ENCODE peak calls at places on chromosomes 16 and 17, in five cellular contexts. P, U, R, S and I are unnamed samples.

GRCh38 chr16:2531696-2532493 is 687 bp upstream of the CEMP1 start:
- DNase-seq in P (peak), S (peak), R (peak), U (peak), I (peak)

GRCh38 chr17:7563115-7563869 is 1.6 kb downstream of the SENP3 start:
- DNase-seq in U (no peak), R (no peak), S (no peak), P (no peak), I (no peak)

GRCh38 chr17:2468270-2468669 is 43.4 kb downstream of the METTL16 start:
- DNase-seq in U (no peak), S (no peak), R (peak), P (no peak), I (no peak)

GRCh38 chr17:50289268-50289667 is 15.0 kb downstream of the TMEM92 start:
- DNase-seq in U (no peak), R (peak), P (no peak), S (no peak), I (no peak)

GRCh38 chr16:54927125-54928015 is 3.3 kb upstream of the IRX5 start:
- DNase-seq in P (no peak), R (no peak), S (no peak), U (no peak), I (no peak)

GRCh38 chr16:14196539-14196938 is 125.4 kb downstream of the MRTFB start:
- DNase-seq in P (no peak), U (no peak), S (no peak), R (no peak), I (no peak)

GRCh38 chr17:19312406-19312805 is 50.1 kb downstream of the B9D1 start:
- DNase-seq in U (no peak), S (no peak), R (no peak), P (no peak), I (no peak)

GRCh38 chr16:86002178-86002577 is 103.2 kb downstream of the IRF8 start:
- DNase-seq in U (no peak), P (no peak), S (no peak), R (no peak), I (no peak)

GRCh38 chr16:88389191-88389590 is 6.4 kb downstream of the ZNF469 start:
- DNase-seq in U (no peak), S (no peak), P (no peak), R (no peak), I (no peak)

GRCh38 chr17:9729034-9729650 is 62.2 kb downstream of the DHRS7C start:
- DNase-seq in R (peak), S (no peak), P (peak), U (no peak), I (no peak)

GRCh38 chr16:50610331-50611262 is 62.4 kb downstream of the NKD1 start:
- DNase-seq in U (no peak), P (no peak), S (no peak), R (no peak), I (no peak)

GRCh38 chr17:30554839-30555751 is 77.9 kb downstream of the GOSR1 start:
- DNase-seq in S (no peak), P (peak), U (no peak), R (peak), I (peak)

GRCh38 chr16:30774367-30775130 is 12.4 kb downstream of the RNF40 start:
- DNase-seq in U (no peak), S (no peak), R (no peak), P (no peak), I (no peak)

GRCh38 chr17:39270923-39271322 is 45.2 kb upstream of the STAC2 start:
- DNase-seq in U (no peak), P (peak), R (peak), S (no peak), I (no peak)

GRCh38 chr16:84520778-84521770 is 16.6 kb upstream of the MEAK7 start:
- DNase-seq in R (no peak), P (no peak), U (no peak), S (no peak), I (no peak)

GRCh38 chr16:75632857-75633256 is 9.8 kb upstream of the ADAT1 start:
- DNase-seq in R (no peak), S (no peak), U (no peak), P (no peak), I (no peak)

GRCh38 chr16:73006021-73006420 is 41.9 kb downstream of the ZFHX3 start:
- DNase-seq in U (no peak), R (no peak), S (no peak), P (no peak), I (no peak)

GRCh38 chr17:64259436-64259835 is 3.6 kb downstream of the TEX2 start:
- DNase-seq in P (no peak), S (no peak), U (no peak), R (no peak), I (no peak)

GRCh38 chr16:66154801-66155200 is 211.7 kb upstream of the CDH5 start:
- DNase-seq in S (no peak), R (no peak), U (no peak), P (no peak), I (no peak)

GRCh38 chr16:65070831-65071230 is 51.0 kb downstream of the CDH11 start:
- DNase-seq in P (peak), S (peak), U (peak), R (peak), I (peak)

GRCh38 chr17:17001874-17002520 is 30.1 kb upstream of the TNFRSF13B start:
- DNase-seq in R (peak), S (peak), P (peak), U (peak), I (peak)

GRCh38 chr17:47632991-47633390 is 16.7 kb upstream of the KPNB1 start:
- DNase-seq in P (no peak), S (no peak), R (no peak), U (no peak), I (no peak)

GRCh38 chr17:37608369-37609169 is 649 bp downstream of the SYNRG start:
- DNase-seq in P (peak), R (peak), S (no peak), U (no peak), I (no peak)

GRCh38 chr17:7405882-7406825 is 1.5 kb upstream of the NLGN2 start:
- DNase-seq in P (no peak), S (no peak), U (no peak), R (no peak), I (no peak)

GRCh38 chr16:12995721-12996372 is 94.4 kb downstream of the SHISA9 start:
- DNase-seq in U (no peak), R (no peak), S (no peak), P (no peak), I (no peak)

DNA sequence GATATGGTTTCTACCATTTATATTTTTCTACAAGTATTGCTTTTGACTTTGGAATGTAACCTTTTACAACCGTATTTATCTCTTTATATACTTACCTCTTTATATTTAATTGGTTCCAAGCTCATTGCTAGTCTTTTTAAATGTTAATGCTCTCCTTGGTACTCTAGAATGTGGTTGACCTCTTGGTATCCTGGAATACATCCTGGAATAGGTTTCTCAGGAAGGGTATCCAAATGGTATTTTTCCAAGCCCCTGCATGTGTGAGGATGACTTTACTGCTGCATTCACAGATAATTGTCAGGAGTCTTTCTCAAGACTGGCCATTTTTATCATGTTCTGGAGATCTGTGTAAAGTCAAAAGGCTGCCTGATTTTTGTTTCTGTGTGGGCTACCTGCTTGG is 30.2 kb downstream of the DNAH17 start:
- DNase-seq in S (no peak), U (no peak), P (no peak), R (no peak), I (no peak)
- H3K4me3 ChIP-seq in S (no peak), U (no peak), P (no peak), R (no peak), I (no peak)

DNA sequence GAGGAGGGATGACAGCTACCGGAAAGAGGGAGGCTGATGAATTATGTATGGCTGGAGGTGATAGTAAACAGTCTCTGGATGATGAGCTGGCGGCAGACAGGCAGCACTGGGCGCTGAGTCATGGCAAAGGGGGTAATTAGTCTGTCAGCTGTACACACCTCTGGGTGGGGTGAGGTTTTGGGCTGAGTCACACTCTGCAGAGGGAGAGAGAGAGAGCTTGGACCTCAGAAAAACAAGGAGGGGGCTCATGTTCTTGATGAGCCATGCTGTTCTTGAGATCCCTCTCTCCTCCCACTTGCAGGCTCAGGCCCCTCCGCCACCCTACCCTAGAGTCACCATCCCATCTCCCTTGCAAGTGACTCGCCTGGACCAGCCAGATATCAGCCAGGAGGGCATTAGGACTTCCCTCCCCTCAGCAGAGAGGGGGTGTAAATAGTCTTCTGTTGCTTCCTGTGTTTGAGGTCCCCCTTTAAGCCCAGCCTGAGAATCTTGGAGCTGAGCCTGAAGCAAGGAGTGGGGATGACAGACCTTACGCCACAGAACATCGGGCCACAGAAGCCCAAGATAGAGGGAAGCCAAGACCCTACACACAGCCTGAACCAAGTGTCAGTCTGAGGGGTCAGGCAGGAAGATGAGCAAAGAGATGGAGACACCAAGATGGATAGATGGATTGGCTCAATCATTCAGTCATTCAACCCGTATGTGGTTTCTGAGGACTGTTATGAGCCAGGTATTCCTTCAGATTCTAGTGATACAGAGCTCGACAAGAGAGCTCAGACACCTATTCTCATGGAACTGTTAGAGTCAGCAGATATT is 383.2 kb upstream of the CCL2 start:
- DNase-seq in S (no peak), R (no peak), U (no peak), P (peak), I (no peak)
- TF ChIP-seq POLR2A in S (no peak), R (no peak), U (no peak), P (no peak), I (no peak)

DNA sequence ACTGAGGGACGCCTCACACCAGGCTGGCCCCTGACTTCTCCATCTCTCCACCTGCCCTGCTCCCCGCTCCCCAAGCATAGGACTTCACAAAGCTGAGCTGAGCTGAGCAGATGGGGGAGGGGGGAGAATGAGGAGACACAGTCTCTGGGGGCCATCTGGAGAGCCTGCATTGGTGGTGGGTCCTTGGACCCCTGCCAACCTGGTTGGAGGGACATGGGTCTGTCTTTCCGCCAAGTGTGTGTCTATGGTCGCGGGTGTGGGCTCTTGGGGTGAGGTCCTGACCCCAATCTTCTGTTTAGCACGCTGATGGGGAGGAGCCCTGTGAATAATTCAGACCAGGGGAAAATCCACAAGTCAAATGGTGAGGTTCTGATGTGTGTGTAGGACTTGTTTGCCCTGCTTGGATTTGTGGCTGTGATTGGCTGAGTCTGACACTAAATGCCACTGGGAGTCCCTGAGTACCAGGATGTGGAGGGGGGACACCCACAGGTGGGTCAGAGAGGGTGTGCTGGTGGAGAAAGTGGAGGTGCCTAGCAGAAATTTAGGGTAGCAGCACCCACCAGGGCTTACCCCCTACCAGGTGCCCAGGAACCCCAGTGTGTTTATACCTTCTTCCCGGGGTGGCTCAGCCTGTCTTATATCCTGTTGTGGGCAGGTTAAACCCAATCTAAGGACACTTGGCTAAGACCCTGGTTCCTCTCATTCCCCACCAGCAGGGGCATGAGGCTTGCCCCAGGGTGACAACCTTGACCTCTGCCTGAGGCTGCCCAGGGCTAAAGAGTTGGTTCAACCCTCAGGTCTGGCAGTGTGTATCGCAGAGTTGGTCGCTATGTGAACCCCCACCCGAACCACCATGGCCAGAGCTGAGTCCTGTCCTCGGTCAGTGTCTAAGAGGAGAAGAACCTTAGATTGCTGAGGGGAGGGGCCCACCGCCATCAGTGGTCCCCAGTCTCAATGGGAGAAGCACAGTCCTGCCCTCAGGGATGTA is 2.1 kb downstream of the FMNL1 start:
- DNase-seq in P (no peak), S (no peak), R (no peak), U (no peak), I (no peak)
- H3K4me3 ChIP-seq in P (peak), S (no peak), R (no peak), U (no peak), I (no peak)

GRCh38 chr17:45136846-45137560 is 1.5 kb downstream of the ACBD4 start:
- DNase-seq in U (peak), S (no peak), P (no peak), R (no peak), I (no peak)

GRCh38 chr17:45137561-45138305 is 2.2 kb downstream of the ACBD4 start:
- DNase-seq in U (no peak), P (no peak), R (no peak), S (no peak), I (no peak)

GRCh38 chr17:45132569-45133463 is 501 bp upstream of the PLCD3 start:
- DNase-seq in S (peak), U (peak), P (peak), R (peak), I (peak)

GRCh38 chr17:45135978-45136791 is 698 bp downstream of the ACBD4 start:
- DNase-seq in R (no peak), P (no peak), U (peak), S (no peak), I (no peak)

DNA sequence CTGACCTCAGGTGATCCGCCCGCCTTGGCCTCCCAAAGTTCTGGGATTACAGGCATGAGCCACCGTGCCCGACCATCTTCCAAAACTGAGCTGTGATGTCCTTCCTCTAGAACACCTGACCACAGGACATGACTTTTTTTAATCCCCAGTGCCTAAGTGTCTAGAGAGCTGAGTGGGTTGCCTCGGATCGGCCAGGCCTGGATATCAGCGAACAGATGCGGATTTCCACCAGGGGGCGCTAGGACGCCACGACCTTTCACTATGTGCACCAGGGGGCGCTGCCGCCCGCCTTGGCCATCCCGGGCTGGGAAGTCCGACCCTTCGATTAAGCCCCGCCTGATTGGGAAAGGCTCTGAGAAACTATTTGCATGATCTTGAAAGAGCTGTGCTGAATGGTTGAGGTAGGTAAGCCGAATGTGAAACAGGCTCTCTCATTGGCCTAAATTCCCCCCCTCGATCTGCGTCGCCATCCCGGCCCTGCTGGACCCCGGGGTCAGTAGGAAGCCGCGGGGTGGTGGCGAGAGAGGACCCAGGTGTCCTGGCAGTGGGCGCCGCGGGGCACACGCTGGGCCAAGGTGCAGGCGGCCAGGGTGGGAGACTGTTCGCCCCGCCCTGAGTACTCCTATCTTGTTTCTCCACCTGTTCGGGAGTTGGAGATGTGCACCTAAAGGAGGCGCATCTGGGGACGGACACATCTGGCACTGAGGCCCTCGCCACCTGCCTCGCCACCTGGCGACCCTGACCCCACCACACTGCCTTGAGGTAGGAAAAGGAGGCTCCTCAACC is at the start of gene ACBD4:
- DNase-seq in U (peak), S (peak), P (peak), R (peak), I (peak)
- TF ChIP-seq POLR2A in U (peak), S (peak), P (peak), R (peak), I (no peak)

GRCh38 chr17:74892974-74893911 is at the start of gene FADS6:
- DNase-seq in R (no peak), S (no peak), U (no peak), P (no peak), I (no peak)
- H3K4me3 ChIP-seq in R (no peak), S (peak), U (no peak), P (peak), I (peak)

DNA sequence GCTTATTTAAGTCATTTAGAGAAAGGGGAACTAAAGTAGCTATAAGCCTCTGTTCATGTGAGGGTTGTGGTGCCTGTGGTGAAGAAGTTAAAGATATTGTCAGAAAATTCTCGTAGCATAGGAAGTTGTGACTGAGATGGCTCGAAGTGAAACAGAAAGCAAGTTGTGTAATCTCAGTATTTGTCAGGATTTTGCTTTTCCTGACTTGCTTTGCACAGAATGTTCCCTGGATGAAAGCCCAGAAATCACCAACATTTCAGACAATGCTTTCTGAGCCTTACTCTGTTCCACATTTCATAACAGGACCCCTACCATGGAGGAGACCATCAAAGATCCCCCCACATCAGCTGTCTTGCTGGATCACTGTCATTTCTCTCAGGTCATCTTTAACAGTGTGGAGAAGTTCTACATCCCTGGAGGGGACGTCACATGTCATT is 10.6 kb downstream of the CALCOCO2 start:
- DNase-seq in P (no peak), U (peak), R (peak), S (peak), I (peak)
- TF ChIP-seq POLR2A in P (no peak), U (peak), R (no peak), S (no peak), I (no peak)

GRCh38 chr17:82859431-82860403 is 19.9 kb upstream of the ZNF750 start:
- DNase-seq in S (no peak), U (no peak), P (peak), R (peak), I (no peak)

GRCh38 chr17:82862191-82862590 is 22.4 kb upstream of the ZNF750 start:
- DNase-seq in R (no peak), S (no peak), P (no peak), U (no peak), I (no peak)

GRCh38 chr17:82860606-82861392 is 21.0 kb upstream of the ZNF750 start:
- DNase-seq in P (no peak), U (no peak), R (no peak), S (no peak), I (no peak)

GRCh38 chr17:82861393-82861775 is 21.6 kb upstream of the ZNF750 start:
- DNase-seq in P (no peak), U (no peak), S (no peak), R (no peak), I (no peak)

DNA sequence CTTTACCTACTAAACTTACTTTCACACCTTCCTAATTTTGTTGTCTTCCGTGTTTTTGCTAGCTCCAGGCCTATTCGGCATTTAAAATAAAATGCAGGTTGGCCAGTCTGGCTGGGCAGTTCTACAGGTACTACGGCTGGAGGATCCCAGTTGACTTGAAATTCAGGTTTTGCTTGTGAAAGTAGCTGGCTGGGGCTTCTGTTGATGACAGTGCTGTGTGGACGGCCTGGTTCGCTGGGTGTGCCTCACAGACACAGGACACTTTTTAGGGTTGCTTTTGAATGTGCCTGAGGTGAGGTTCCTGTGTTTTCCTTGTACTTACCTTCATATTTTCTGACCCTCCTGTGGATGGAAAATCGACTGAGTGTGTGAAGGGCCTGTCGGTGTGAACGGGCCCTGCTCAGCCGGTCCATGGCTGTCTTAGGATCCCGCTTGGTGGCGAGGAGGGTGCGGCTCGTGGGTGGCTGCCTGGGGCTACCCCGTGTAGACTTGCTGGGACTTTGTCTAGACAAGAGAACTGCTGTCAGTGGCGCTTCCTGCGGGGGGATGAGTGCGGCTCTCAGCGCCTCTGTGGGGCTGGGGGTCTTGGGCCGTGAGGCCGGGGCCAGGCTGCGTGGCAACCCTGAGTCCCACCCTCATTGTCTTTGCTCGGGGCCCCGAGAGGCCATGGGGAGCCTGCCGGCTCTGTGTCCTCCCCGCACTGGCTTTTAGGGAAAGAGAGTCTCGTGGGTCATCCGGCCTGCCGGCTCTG is 18.7 kb upstream of the ZNF750 start:
- DNase-seq in P (no peak), R (no peak), U (no peak), S (no peak), I (no peak)
- H3K4me3 ChIP-seq in P (no peak), R (no peak), U (no peak), S (no peak), I (no peak)